ENCODE peak calls at places on chromosomes 16 and 17, in nine cellular contexts. One of them, this sample, is unnamed.

GRCh38 chr16:88926374-88926990 is 50.5 kb downstream of the CBFA2T3 start:
- DNase-seq in fibroblast of mammary gland: no peak
- DNase-seq in cardiac muscle cell: no peak
- DNase-seq in HL-60: no peak
- DNase-seq in fibroblast of lung: no peak
- DNase-seq in BJ: no peak
- DNase-seq in brain microvascular endothelial cell: peak
- DNase-seq in fibroblast of the aortic adventitia: no peak
- DNase-seq in endodermal cell: peak
- DNase-seq in this sample: no peak

GRCh38 chr17:64282753-64283080 is 19.7 kb upstream of the TEX2 start:
- DNase-seq in cardiac muscle cell: no peak
- DNase-seq in fibroblast of the aortic adventitia: no peak
- DNase-seq in fibroblast of lung: no peak
- DNase-seq in BJ: no peak
- DNase-seq in brain microvascular endothelial cell: no peak
- DNase-seq in HL-60: no peak
- DNase-seq in fibroblast of mammary gland: no peak
- DNase-seq in endodermal cell: no peak
- DNase-seq in this sample: no peak

GRCh38 chr16:56861756-56862155 is 3.3 kb upstream of the SLC12A3 start:
- DNase-seq in fibroblast of mammary gland: no peak
- DNase-seq in HL-60: no peak
- DNase-seq in brain microvascular endothelial cell: no peak
- DNase-seq in fibroblast of lung: no peak
- DNase-seq in fibroblast of the aortic adventitia: no peak
- DNase-seq in endodermal cell: no peak
- DNase-seq in BJ: no peak
- DNase-seq in cardiac muscle cell: no peak
- DNase-seq in this sample: no peak

GRCh38 chr16:31360296-31360695 is 5.3 kb downstream of the ITGAX start:
- DNase-seq in endodermal cell: no peak
- DNase-seq in BJ: no peak
- DNase-seq in HL-60: no peak
- DNase-seq in fibroblast of mammary gland: no peak
- DNase-seq in fibroblast of the aortic adventitia: no peak
- DNase-seq in cardiac muscle cell: no peak
- DNase-seq in fibroblast of lung: no peak
- DNase-seq in brain microvascular endothelial cell: no peak
- DNase-seq in this sample: no peak

GRCh38 chr17:27496971-27497370 is 40.7 kb downstream of the KSR1 start:
- DNase-seq in HL-60: no peak
- DNase-seq in fibroblast of lung: no peak
- DNase-seq in fibroblast of the aortic adventitia: no peak
- DNase-seq in fibroblast of mammary gland: no peak
- DNase-seq in brain microvascular endothelial cell: no peak
- DNase-seq in endodermal cell: no peak
- DNase-seq in cardiac muscle cell: no peak
- DNase-seq in BJ: no peak
- DNase-seq in this sample: no peak

GRCh38 chr17:9987779-9988585 is 82.9 kb upstream of the RCVRN start:
- DNase-seq in fibroblast of lung: peak
- DNase-seq in fibroblast of the aortic adventitia: peak
- DNase-seq in endodermal cell: peak
- DNase-seq in BJ: no peak
- DNase-seq in fibroblast of mammary gland: peak
- DNase-seq in HL-60: no peak
- DNase-seq in cardiac muscle cell: peak
- DNase-seq in brain microvascular endothelial cell: no peak
- DNase-seq in this sample: no peak

GRCh38 chr16:52553322-52553721 is 6.4 kb upstream of the TOX3 start:
- DNase-seq in HL-60: no peak
- DNase-seq in fibroblast of mammary gland: no peak
- DNase-seq in endodermal cell: no peak
- DNase-seq in BJ: no peak
- DNase-seq in brain microvascular endothelial cell: no peak
- DNase-seq in fibroblast of the aortic adventitia: no peak
- DNase-seq in fibroblast of lung: no peak
- DNase-seq in cardiac muscle cell: no peak
- DNase-seq in this sample: no peak

GRCh38 chr16:57409870-57410585 is 5.5 kb downstream of the CCL17 start:
- DNase-seq in brain microvascular endothelial cell: no peak
- DNase-seq in fibroblast of mammary gland: no peak
- DNase-seq in endodermal cell: peak
- DNase-seq in fibroblast of the aortic adventitia: no peak
- DNase-seq in BJ: no peak
- DNase-seq in fibroblast of lung: no peak
- DNase-seq in cardiac muscle cell: peak
- DNase-seq in HL-60: no peak
- DNase-seq in this sample: no peak

GRCh38 chr16:88977845-88978607 is 1.0 kb upstream of the CBFA2T3 start:
- DNase-seq in brain microvascular endothelial cell: no peak
- DNase-seq in cardiac muscle cell: no peak
- DNase-seq in BJ: no peak
- DNase-seq in HL-60: no peak
- DNase-seq in fibroblast of lung: no peak
- DNase-seq in endodermal cell: no peak
- DNase-seq in fibroblast of mammary gland: no peak
- DNase-seq in fibroblast of the aortic adventitia: no peak
- DNase-seq in this sample: no peak

GRCh38 chr16:74742051-74742481 is 32.6 kb downstream of the FA2H start:
- DNase-seq in fibroblast of the aortic adventitia: peak
- DNase-seq in endodermal cell: no peak
- DNase-seq in cardiac muscle cell: peak
- DNase-seq in brain microvascular endothelial cell: no peak
- DNase-seq in fibroblast of mammary gland: peak
- DNase-seq in BJ: no peak
- DNase-seq in HL-60: no peak
- DNase-seq in fibroblast of lung: peak
- DNase-seq in this sample: no peak

GRCh38 chr17:78315355-78316114 is 44.3 kb downstream of the SOCS3 start:
- DNase-seq in brain microvascular endothelial cell: peak
- DNase-seq in endodermal cell: peak
- DNase-seq in fibroblast of the aortic adventitia: peak
- DNase-seq in fibroblast of lung: peak
- DNase-seq in fibroblast of mammary gland: peak
- DNase-seq in BJ: peak
- DNase-seq in HL-60: no peak
- DNase-seq in cardiac muscle cell: peak
- DNase-seq in this sample: peak

GRCh38 chr16:81632392-81633146 is 146.5 kb upstream of the PLCG2 start:
- DNase-seq in cardiac muscle cell: peak
- DNase-seq in BJ: no peak
- DNase-seq in fibroblast of lung: peak
- DNase-seq in HL-60: peak
- DNase-seq in brain microvascular endothelial cell: peak
- DNase-seq in endodermal cell: no peak
- DNase-seq in fibroblast of mammary gland: peak
- DNase-seq in fibroblast of the aortic adventitia: no peak
- DNase-seq in this sample: no peak

GRCh38 chr17:54784305-54784704 is 116.3 kb upstream of the TOM1L1 start:
- DNase-seq in fibroblast of the aortic adventitia: no peak
- DNase-seq in endodermal cell: no peak
- DNase-seq in cardiac muscle cell: no peak
- DNase-seq in fibroblast of mammary gland: no peak
- DNase-seq in HL-60: no peak
- DNase-seq in fibroblast of lung: no peak
- DNase-seq in BJ: no peak
- DNase-seq in brain microvascular endothelial cell: no peak
- DNase-seq in this sample: no peak

GRCh38 chr17:45429338-45430005 is 3.2 kb downstream of the ARHGAP27 start:
- DNase-seq in fibroblast of mammary gland: no peak
- DNase-seq in HL-60: no peak
- DNase-seq in brain microvascular endothelial cell: no peak
- DNase-seq in endodermal cell: peak
- DNase-seq in fibroblast of lung: no peak
- DNase-seq in BJ: no peak
- DNase-seq in cardiac muscle cell: no peak
- DNase-seq in fibroblast of the aortic adventitia: no peak
- DNase-seq in this sample: no peak

GRCh38 chr16:25006504-25007055 is 8.6 kb downstream of the ARHGAP17 start:
- DNase-seq in brain microvascular endothelial cell: peak
- DNase-seq in HL-60: no peak
- DNase-seq in cardiac muscle cell: peak
- DNase-seq in endodermal cell: no peak
- DNase-seq in BJ: no peak
- DNase-seq in fibroblast of lung: peak
- DNase-seq in fibroblast of the aortic adventitia: peak
- DNase-seq in fibroblast of mammary gland: peak
- DNase-seq in this sample: no peak

GRCh38 chr16:49836668-49837067 is 19.2 kb downstream of the ZNF423 start:
- DNase-seq in fibroblast of lung: no peak
- DNase-seq in cardiac muscle cell: no peak
- DNase-seq in fibroblast of mammary gland: no peak
- DNase-seq in BJ: no peak
- DNase-seq in HL-60: no peak
- DNase-seq in fibroblast of the aortic adventitia: no peak
- DNase-seq in brain microvascular endothelial cell: no peak
- DNase-seq in endodermal cell: no peak
- DNase-seq in this sample: no peak

GRCh38 chr16:89358030-89359005 is 132.0 kb downstream of the ANKRD11 start:
- DNase-seq in fibroblast of lung: no peak
- DNase-seq in endodermal cell: no peak
- DNase-seq in brain microvascular endothelial cell: no peak
- DNase-seq in BJ: no peak
- DNase-seq in fibroblast of the aortic adventitia: no peak
- DNase-seq in fibroblast of mammary gland: no peak
- DNase-seq in HL-60: peak
- DNase-seq in cardiac muscle cell: no peak
- DNase-seq in this sample: no peak

DNA sequence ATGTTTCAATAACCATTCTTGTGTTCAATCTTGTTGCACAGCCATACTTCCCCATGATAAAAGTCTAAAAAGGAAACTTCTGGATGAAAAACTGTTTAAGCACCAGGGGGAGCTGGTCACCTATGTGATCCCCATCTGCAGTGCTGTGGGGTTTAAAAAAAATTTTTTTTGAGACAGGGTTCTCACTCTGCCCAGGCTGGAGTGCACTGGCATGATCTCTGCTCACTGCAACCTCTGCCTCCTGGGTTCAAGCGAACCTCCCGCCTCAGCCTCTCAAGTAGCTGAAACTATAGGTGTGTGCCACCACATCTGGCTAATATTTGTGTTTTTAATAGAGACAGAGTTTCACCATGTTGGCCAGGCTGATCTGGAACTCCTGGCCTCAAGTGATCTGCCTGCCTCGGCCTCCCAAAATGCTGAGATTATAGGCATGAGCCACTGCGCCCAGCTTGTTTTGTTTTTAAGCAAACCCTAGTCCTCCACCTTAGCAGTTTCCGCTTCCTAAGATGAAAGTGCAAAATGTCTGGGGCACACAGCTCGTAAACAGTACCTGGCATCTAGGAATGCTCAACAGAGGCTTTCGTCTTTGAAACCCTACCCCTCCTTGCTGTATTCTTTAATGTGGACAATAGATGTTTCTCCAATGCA is 25.4 kb downstream of the DNAJA2 start:
- DNase-seq in HL-60: no peak
- DNase-seq in endodermal cell: peak
- DNase-seq in fibroblast of the aortic adventitia: peak
- DNase-seq in BJ: no peak
- DNase-seq in brain microvascular endothelial cell: peak
- DNase-seq in fibroblast of mammary gland: peak
- DNase-seq in cardiac muscle cell: peak
- DNase-seq in fibroblast of lung: peak
- DNase-seq in this sample: no peak
- TF ChIP-seq CTCF in HL-60: peak
- TF ChIP-seq CTCF in endodermal cell: peak
- TF ChIP-seq CTCF in fibroblast of the aortic adventitia: peak
- TF ChIP-seq CTCF in BJ: peak
- TF ChIP-seq CTCF in brain microvascular endothelial cell: peak
- TF ChIP-seq CTCF in fibroblast of mammary gland: peak
- TF ChIP-seq CTCF in cardiac muscle cell: peak
- TF ChIP-seq CTCF in fibroblast of lung: peak
- TF ChIP-seq CTCF in this sample: peak

GRCh38 chr17:47651704-47652103 is 2.0 kb downstream of the KPNB1 start:
- DNase-seq in BJ: no peak
- DNase-seq in fibroblast of the aortic adventitia: no peak
- DNase-seq in brain microvascular endothelial cell: no peak
- DNase-seq in endodermal cell: no peak
- DNase-seq in cardiac muscle cell: no peak
- DNase-seq in HL-60: no peak
- DNase-seq in fibroblast of mammary gland: no peak
- DNase-seq in fibroblast of lung: no peak
- DNase-seq in this sample: no peak
- H3K4me3 ChIP-seq in BJ: no peak
- H3K4me3 ChIP-seq in fibroblast of the aortic adventitia: peak
- H3K4me3 ChIP-seq in brain microvascular endothelial cell: peak
- H3K4me3 ChIP-seq in endodermal cell: peak
- H3K4me3 ChIP-seq in cardiac muscle cell: peak
- H3K4me3 ChIP-seq in HL-60: peak
- H3K4me3 ChIP-seq in fibroblast of mammary gland: peak
- H3K4me3 ChIP-seq in fibroblast of lung: peak
- H3K4me3 ChIP-seq in this sample: peak

GRCh38 chr17:7840875-7841274 is 6.9 kb downstream of the KDM6B start:
- DNase-seq in HL-60: no peak
- DNase-seq in BJ: no peak
- DNase-seq in fibroblast of the aortic adventitia: no peak
- DNase-seq in fibroblast of mammary gland: no peak
- DNase-seq in fibroblast of lung: no peak
- DNase-seq in cardiac muscle cell: no peak
- DNase-seq in brain microvascular endothelial cell: no peak
- DNase-seq in endodermal cell: no peak
- DNase-seq in this sample: no peak

GRCh38 chr17:7842380-7842949 is 8.4 kb downstream of the KDM6B start:
- DNase-seq in HL-60: no peak
- DNase-seq in brain microvascular endothelial cell: peak
- DNase-seq in endodermal cell: no peak
- DNase-seq in fibroblast of lung: peak
- DNase-seq in cardiac muscle cell: peak
- DNase-seq in BJ: no peak
- DNase-seq in fibroblast of mammary gland: peak
- DNase-seq in fibroblast of the aortic adventitia: peak
- DNase-seq in this sample: no peak

GRCh38 chr17:7841309-7841621 is 7.2 kb downstream of the KDM6B start:
- DNase-seq in endodermal cell: no peak
- DNase-seq in fibroblast of mammary gland: no peak
- DNase-seq in fibroblast of the aortic adventitia: no peak
- DNase-seq in HL-60: no peak
- DNase-seq in cardiac muscle cell: no peak
- DNase-seq in brain microvascular endothelial cell: no peak
- DNase-seq in BJ: no peak
- DNase-seq in fibroblast of lung: no peak
- DNase-seq in this sample: no peak

GRCh38 chr17:7842950-7843535 is 9.0 kb downstream of the KDM6B start:
- DNase-seq in fibroblast of mammary gland: peak
- DNase-seq in fibroblast of the aortic adventitia: peak
- DNase-seq in BJ: no peak
- DNase-seq in fibroblast of lung: peak
- DNase-seq in endodermal cell: peak
- DNase-seq in cardiac muscle cell: peak
- DNase-seq in brain microvascular endothelial cell: peak
- DNase-seq in HL-60: peak
- DNase-seq in this sample: no peak

GRCh38 chr17:7841622-7842379 is 7.8 kb downstream of the KDM6B start:
- DNase-seq in fibroblast of the aortic adventitia: peak
- DNase-seq in fibroblast of mammary gland: peak
- DNase-seq in BJ: no peak
- DNase-seq in fibroblast of lung: peak
- DNase-seq in endodermal cell: peak
- DNase-seq in HL-60: no peak
- DNase-seq in cardiac muscle cell: peak
- DNase-seq in brain microvascular endothelial cell: peak
- DNase-seq in this sample: no peak
- TF ChIP-seq CTCF in fibroblast of the aortic adventitia: no peak
- TF ChIP-seq CTCF in fibroblast of mammary gland: no peak
- TF ChIP-seq CTCF in BJ: peak
- TF ChIP-seq CTCF in fibroblast of lung: no peak
- TF ChIP-seq CTCF in endodermal cell: no peak
- TF ChIP-seq CTCF in HL-60: no peak
- TF ChIP-seq CTCF in cardiac muscle cell: no peak
- TF ChIP-seq CTCF in brain microvascular endothelial cell: no peak
- TF ChIP-seq CTCF in this sample: no peak

GRCh38 chr17:13171790-13172189 is 154.0 kb upstream of the ELAC2 start:
- DNase-seq in fibroblast of the aortic adventitia: no peak
- DNase-seq in cardiac muscle cell: no peak
- DNase-seq in fibroblast of lung: no peak
- DNase-seq in HL-60: no peak
- DNase-seq in brain microvascular endothelial cell: no peak
- DNase-seq in fibroblast of mammary gland: no peak
- DNase-seq in endodermal cell: no peak
- DNase-seq in BJ: no peak
- DNase-seq in this sample: no peak
- H3K4me3 ChIP-seq in fibroblast of the aortic adventitia: no peak
- H3K4me3 ChIP-seq in cardiac muscle cell: no peak
- H3K4me3 ChIP-seq in fibroblast of lung: no peak
- H3K4me3 ChIP-seq in HL-60: no peak
- H3K4me3 ChIP-seq in brain microvascular endothelial cell: no peak
- H3K4me3 ChIP-seq in fibroblast of mammary gland: no peak
- H3K4me3 ChIP-seq in endodermal cell: no peak
- H3K4me3 ChIP-seq in BJ: no peak
- H3K4me3 ChIP-seq in this sample: no peak